ENCODE peak calls at places on chromosomes 11 and 22, in five cellular contexts. F is IMR-90, U is H1, Z is neuronal stem cell, Q is trophoblast cell. N is an unnamed sample.
A peak's percentile ranks its signal among the peaks of the same experiment; 100 is the strongest.

GRCh38 chr11:109697140-109697843 is 275.3 kb downstream of the C11orf87 start:
- DNase-seq in F (peak; percentile 50), U (peak; percentile 47), Z (peak; percentile 18), Q (peak; percentile 9), N (peak; percentile 64)

GRCh38 chr22:21568207-21569075 is 927 bp downstream of the UBE2L3 start:
- DNase-seq in F (peak; percentile 24), U (no peak), Z (no peak), Q (no peak), N (peak; percentile 51)

GRCh38 chr11:69599502-69599901 is 41.5 kb upstream of the CCND1 start:
- DNase-seq in F (no peak), U (peak; percentile 13), Z (no peak), Q (no peak), N (no peak)

GRCh38 chr11:93073508-93074280 is 104.2 kb downstream of the MTNR1B start:
- DNase-seq in F (no peak), U (no peak), Z (no peak), Q (no peak), N (no peak)

GRCh38 chr11:120390585-120390922 is 54.3 kb downstream of the ARHGEF12 start:
- DNase-seq in F (no peak), U (no peak), Z (no peak), Q (no peak), N (no peak)

GRCh38 chr22:19832476-19833108 is 22.1 kb downstream of the GNB1L start:
- DNase-seq in F (no peak), U (peak; percentile 39), Z (no peak), Q (no peak), N (no peak)

GRCh38 chr22:20507253-20508066 is at the start of gene MED15:
- DNase-seq in F (peak; percentile 89), U (peak; percentile 93), Z (peak; percentile 79), Q (peak; percentile 97), N (peak; percentile 92)

GRCh38 chr11:11270236-11270775 is 82.7 kb downstream of the CSNK2A3 start:
- DNase-seq in F (no peak), U (no peak), Z (no peak), Q (no peak), N (no peak)

GRCh38 chr11:125578783-125579182 is 9.5 kb downstream of the EI24 start:
- DNase-seq in F (no peak), U (no peak), Z (no peak), Q (no peak), N (no peak)

GRCh38 chr11:118908931-118909618 is 16.7 kb downstream of the BCL9L start:
- DNase-seq in F (peak; percentile 92), U (peak; percentile 77), Z (no peak), Q (no peak), N (peak; percentile 96)

GRCh38 chr22:45638834-45639746 is 32.5 kb upstream of the ATXN10 start:
- DNase-seq in F (no peak), U (no peak), Z (no peak), Q (no peak), N (peak; percentile 67)

GRCh38 chr11:11992257-11992690 is 16.2 kb downstream of the DKK3 start:
- DNase-seq in F (no peak), U (no peak), Z (no peak), Q (peak; percentile 89), N (peak; percentile 66)

GRCh38 chr11:6476571-6476970 is 2.8 kb upstream of the TRIM3 start:
- DNase-seq in F (no peak), U (no peak), Z (no peak), Q (no peak), N (no peak)

GRCh38 chr11:64774144-64774543 is 4.2 kb downstream of the SF1 start:
- DNase-seq in F (no peak), U (no peak), Z (no peak), Q (no peak), N (no peak)

GRCh38 chr22:17770180-17771077 is 3.8 kb downstream of the BID start:
- DNase-seq in F (no peak), U (peak; percentile 43), Z (no peak), Q (no peak), N (no peak)

GRCh38 chr11:2885017-2885675 is 429 bp downstream of the CDKN1C start:
- DNase-seq in F (peak; percentile 36), U (no peak), Z (no peak), Q (peak; percentile 30), N (peak; percentile 74)

GRCh38 chr11:12280199-12280837 is 97.1 kb upstream of the PARVA start:
- DNase-seq in F (no peak), U (peak; percentile 24), Z (no peak), Q (no peak), N (no peak)

GRCh38 chr11:118156531-118157185 is 4.0 kb upstream of the SCN4B start:
- DNase-seq in F (no peak), U (no peak), Z (no peak), Q (no peak), N (no peak)

GRCh38 chr22:22753526-22754267 is 109.3 kb downstream of the GGTLC2 start:
- DNase-seq in F (peak; percentile 21), U (peak; percentile 82), Z (peak; percentile 31), Q (peak; percentile 55), N (peak; percentile 2)

GRCh38 chr11:79090191-79090590 is 350.6 kb downstream of the TENM4 start:
- DNase-seq in F (no peak), U (no peak), Z (no peak), Q (no peak), N (no peak)

GRCh38 chr11:129117595-129118350 is 74.4 kb downstream of the ARHGAP32 start:
- DNase-seq in F (peak; percentile 82), U (no peak), Z (peak; percentile 58), Q (peak; percentile 18), N (peak; percentile 74)

GRCh38 chr11:35097814-35098213 is 41.2 kb upstream of the CD44 start:
- DNase-seq in F (no peak), U (no peak), Z (no peak), Q (no peak), N (no peak)

GRCh38 chr11:73272680-73273038 is 521 bp downstream of the P2RY6 start:
- DNase-seq in F (no peak), U (no peak), Z (no peak), Q (no peak), N (no peak)

DNA sequence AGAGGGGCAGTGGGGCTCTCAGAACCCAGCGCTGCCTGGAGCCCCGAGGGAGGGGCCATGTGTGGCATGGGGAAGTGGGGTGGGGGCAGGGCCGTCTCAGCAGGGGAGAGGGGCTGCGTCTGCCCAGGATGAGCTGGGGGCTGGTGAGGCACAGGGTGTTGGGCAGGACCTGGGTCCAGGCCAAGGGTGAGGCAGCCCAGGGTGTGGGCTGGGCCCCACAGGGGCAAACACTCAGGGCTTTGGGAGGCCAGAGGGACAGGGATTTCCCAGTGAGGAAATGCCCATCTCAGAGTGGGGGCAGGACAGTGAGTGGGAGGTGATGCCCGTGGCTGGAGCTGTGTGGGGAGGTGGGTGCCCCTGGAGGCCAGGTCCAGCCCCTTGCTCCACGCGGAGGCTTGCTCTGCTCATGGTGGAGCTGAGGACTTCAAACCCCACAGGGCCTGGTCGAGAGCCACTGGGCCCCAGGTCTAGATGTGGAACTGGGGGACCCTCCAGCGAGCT is 5.4 kb downstream of the PLXNB2 start:
- DNase-seq in F (peak; percentile 17), U (no peak), Z (no peak), Q (no peak), N (peak; percentile 56)
- H3K4me3 ChIP-seq in F (no peak overlapping the region), U (no peak overlapping the region), Z (peak overlapping the region; percentile 56), Q (no peak overlapping the region), N (no peak overlapping the region)

GRCh38 chr11:100719362-100719761 is 32.3 kb downstream of the ARHGAP42 start:
- DNase-seq in F (peak; percentile 42), U (no peak), Z (no peak), Q (peak; percentile 13), N (peak; percentile 90)
- H4K91ac ChIP-seq in F (no peak overlapping the region), U (no peak overlapping the region), Z (no peak overlapping the region), Q (no peak overlapping the region), N (no peak overlapping the region)

GRCh38 chr11:47176328-47177228 is at the start of gene ARFGAP2:
- DNase-seq in F (peak; percentile 94), U (peak; percentile 93), Z (peak; percentile 93), Q (peak; percentile 96), N (peak; percentile 96)
- H4K8ac ChIP-seq in F (peak within 1 kb of the TSS; percentile 97), U (peak within 1 kb of the TSS; percentile 99), Z (peak within 1 kb of the TSS; percentile 74), Q (peak within 1 kb of the TSS; percentile 99), N (peak within 1 kb of the TSS; percentile 78)

GRCh38 chr22:36507518-36508010 is 724 bp upstream of the FOXRED2 start:
- DNase-seq in F (no peak), U (no peak), Z (no peak), Q (no peak), N (no peak)

GRCh38 chr22:36510384-36510783 is 3.5 kb upstream of the FOXRED2 start:
- DNase-seq in F (no peak), U (no peak), Z (no peak), Q (no peak), N (no peak)

GRCh38 chr22:36506637-36507517 is at the start of gene FOXRED2:
- DNase-seq in F (peak; percentile 68), U (peak; percentile 94), Z (peak; percentile 74), Q (peak; percentile 84), N (peak; percentile 77)

GRCh38 chr22:36510966-36511881 is 4.4 kb upstream of the FOXRED2 start:
- DNase-seq in F (peak; percentile 51), U (peak; percentile 68), Z (no peak), Q (peak; percentile 76), N (peak; percentile 72)

GRCh38 chr22:36505998-36506635 is 723 bp downstream of the FOXRED2 start:
- DNase-seq in F (no peak), U (no peak), Z (no peak), Q (no peak), N (no peak)
- H3K4me3 ChIP-seq in F (no peak overlapping the region), U (no peak overlapping the region), Z (peak overlapping the region; percentile 76), Q (no peak overlapping the region), N (no peak overlapping the region)

GRCh38 chr22:32328306-32329201 is 29.1 kb upstream of the RFPL3 start:
- DNase-seq in F (no peak), U (peak; percentile 36), Z (no peak), Q (no peak), N (no peak)
- H4K91ac ChIP-seq in F (no peak overlapping the region), U (no peak overlapping the region), Z (no peak overlapping the region), Q (no peak overlapping the region), N (no peak overlapping the region)

GRCh38 chr22:38033522-38034277 is 23.5 kb upstream of the PICK1 start:
- DNase-seq in F (no peak), U (no peak), Z (no peak), Q (no peak), N (no peak)
- H4K8ac ChIP-seq in F (peak overlapping the region; percentile 88), U (peak overlapping the region; percentile 90), Z (peak overlapping the region; percentile 100), Q (peak overlapping the region; percentile 65), N (peak overlapping the region; percentile 98)

GRCh38 chr11:40294343-40294723 is 1165.1 kb downstream of the LRRC4C start:
- DNase-seq in F (no peak), U (no peak), Z (no peak), Q (no peak), N (no peak)
- H3K4me3 ChIP-seq in F (no peak overlapping the region), U (no peak overlapping the region), Z (no peak overlapping the region), Q (no peak overlapping the region), N (peak overlapping the region; percentile 84)

DNA sequence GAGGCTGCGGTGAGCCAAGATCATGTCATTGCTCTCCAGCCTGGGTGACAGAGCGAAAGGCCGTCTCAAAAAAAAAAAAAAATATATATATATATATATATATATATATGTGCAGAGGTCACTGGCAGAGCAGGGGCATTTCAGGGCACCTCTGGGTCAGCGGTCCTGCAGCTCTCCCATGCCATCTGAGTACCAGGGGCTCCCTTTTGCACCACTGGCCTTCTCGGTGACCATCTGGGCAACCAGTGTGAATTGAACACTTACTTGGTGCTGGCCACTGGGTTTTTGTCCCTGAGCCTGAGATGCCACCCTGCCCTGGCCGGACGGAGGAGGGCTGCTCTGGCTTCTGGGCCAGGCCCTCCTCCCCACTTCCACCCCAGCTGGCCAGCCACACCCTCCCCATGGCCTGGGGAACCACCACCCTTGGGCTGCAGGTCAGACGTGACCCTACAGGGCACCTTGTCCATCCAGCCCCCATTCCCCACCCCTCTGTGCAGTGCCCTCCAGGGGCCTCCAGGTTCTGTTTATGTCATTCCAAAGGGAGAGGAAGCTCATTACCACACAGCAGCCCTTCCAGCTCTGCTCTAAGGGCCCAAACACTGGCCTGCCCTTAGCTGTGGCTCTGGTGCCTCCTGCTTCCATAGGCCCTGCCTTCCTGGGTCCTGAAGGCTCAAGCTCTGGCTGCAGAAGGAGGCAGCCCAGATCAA is 10.3 kb downstream of the MAPK8IP1 start:
- DNase-seq in F (no peak), U (no peak), Z (no peak), Q (no peak), N (no peak)
- H4K91ac ChIP-seq in F (no peak overlapping the region), U (peak overlapping the region; percentile 67), Z (no peak overlapping the region), Q (no peak overlapping the region), N (no peak overlapping the region)